ENCODE peak calls at places on chromosomes 11 and 22, in four cellular contexts. One of them, this sample, is unnamed.
A peak's percentile ranks its signal among the peaks of the same experiment; 100 is the strongest.

GRCh38 chr22:22392131-22392530 is 116.4 kb downstream of the ZNF280B start:
- DNase-seq in ovary: no peak
- DNase-seq in testis: no peak
- DNase-seq in SJSA1: peak; percentile 17
- DNase-seq in this sample: no peak

GRCh38 chr11:127058524-127058923 is 58.0 kb upstream of the KIRREL3 start:
- DNase-seq in ovary: no peak
- DNase-seq in testis: no peak
- DNase-seq in SJSA1: no peak
- DNase-seq in this sample: no peak

GRCh38 chr11:44568706-44569473 is 3.4 kb downstream of the CD82 start:
- DNase-seq in ovary: peak; percentile 62
- DNase-seq in testis: peak; percentile 52
- DNase-seq in SJSA1: peak; percentile 97
- DNase-seq in this sample: no peak

GRCh38 chr11:72373163-72373562 is 61.2 kb downstream of the CLPB start:
- DNase-seq in ovary: no peak
- DNase-seq in testis: no peak
- DNase-seq in SJSA1: no peak
- DNase-seq in this sample: no peak

GRCh38 chr11:8794677-8795103 is 112.1 kb downstream of the RPL27A start:
- DNase-seq in ovary: no peak
- DNase-seq in testis: no peak
- DNase-seq in SJSA1: no peak
- DNase-seq in this sample: no peak

GRCh38 chr11:64001552-64002427 is 15.6 kb downstream of the OTUB1 start:
- DNase-seq in ovary: peak; percentile 60
- DNase-seq in testis: no peak
- DNase-seq in SJSA1: no peak
- DNase-seq in this sample: no peak

GRCh38 chr22:50621491-50621880 is 6.5 kb downstream of the ARSA start:
- DNase-seq in ovary: no peak
- DNase-seq in testis: no peak
- DNase-seq in SJSA1: no peak
- DNase-seq in this sample: no peak

GRCh38 chr22:47795477-47796127 is 1033.2 kb downstream of the TBC1D22A start:
- DNase-seq in ovary: no peak
- DNase-seq in testis: no peak
- DNase-seq in SJSA1: peak; percentile 24
- DNase-seq in this sample: no peak

GRCh38 chr11:77084581-77085191 is 17.9 kb downstream of the CAPN5 start:
- DNase-seq in ovary: peak; percentile 9
- DNase-seq in testis: peak; percentile 47
- DNase-seq in SJSA1: no peak
- DNase-seq in this sample: no peak

GRCh38 chr11:100734743-100735527 is 47.8 kb downstream of the ARHGAP42 start:
- DNase-seq in ovary: no peak
- DNase-seq in testis: no peak
- DNase-seq in SJSA1: no peak
- DNase-seq in this sample: no peak

GRCh38 chr11:17921620-17922473 is 91.0 kb downstream of the SERGEF start:
- DNase-seq in ovary: no peak
- DNase-seq in testis: peak; percentile 16
- DNase-seq in SJSA1: no peak
- DNase-seq in this sample: no peak

GRCh38 chr22:20438678-20439492 is 1.3 kb upstream of the SCARF2 start:
- DNase-seq in ovary: peak; percentile 37
- DNase-seq in testis: no peak
- DNase-seq in SJSA1: no peak
- DNase-seq in this sample: no peak

GRCh38 chr22:49807780-49808708 is 19.6 kb downstream of the BRD1 start:
- DNase-seq in ovary: no peak
- DNase-seq in testis: no peak
- DNase-seq in SJSA1: no peak
- DNase-seq in this sample: no peak

GRCh38 chr11:124669193-124669592 is 4.3 kb downstream of the SIAE start:
- DNase-seq in ovary: peak; percentile 12
- DNase-seq in testis: peak; percentile 56
- DNase-seq in SJSA1: peak; percentile 37
- DNase-seq in this sample: no peak

GRCh38 chr11:131688056-131688693 is 317.8 kb downstream of the NTM start:
- DNase-seq in ovary: no peak
- DNase-seq in testis: peak; percentile 69
- DNase-seq in SJSA1: peak; percentile 46
- DNase-seq in this sample: peak; percentile 36

GRCh38 chr11:86548278-86548917 is 124.0 kb downstream of the ME3 start:
- DNase-seq in ovary: no peak
- DNase-seq in testis: peak; percentile 39
- DNase-seq in SJSA1: no peak
- DNase-seq in this sample: no peak

GRCh38 chr22:22616636-22617035 is 27.8 kb upstream of the GGTLC2 start:
- DNase-seq in ovary: no peak
- DNase-seq in testis: no peak
- DNase-seq in SJSA1: no peak
- DNase-seq in this sample: no peak

GRCh38 chr22:39748877-39749276 is 144.7 kb downstream of the ENTHD1 start:
- DNase-seq in ovary: no peak
- DNase-seq in testis: no peak
- DNase-seq in SJSA1: no peak
- DNase-seq in this sample: no peak

GRCh38 chr11:12756101-12756500 is 81.9 kb downstream of the TEAD1 start:
- DNase-seq in ovary: no peak
- DNase-seq in testis: no peak
- DNase-seq in SJSA1: no peak
- DNase-seq in this sample: no peak
- H3K4me1 ChIP-seq in ovary: peaks cover 10% of the 10 kb centered on the region
- H3K4me1 ChIP-seq in testis: no peaks in the 10 kb centered on the region
- H3K4me1 ChIP-seq in SJSA1: peaks cover 34% of the 10 kb centered on the region
- H3K4me1 ChIP-seq in this sample: no peaks in the 10 kb centered on the region

GRCh38 chr11:61880050-61880449 is 11.3 kb downstream of the FADS3 start:
- DNase-seq in ovary: no peak
- DNase-seq in testis: no peak
- DNase-seq in SJSA1: no peak
- DNase-seq in this sample: no peak
- H3K4me3 ChIP-seq in ovary: no peak overlapping the region
- H3K4me3 ChIP-seq in testis: no peak overlapping the region
- H3K4me3 ChIP-seq in SJSA1: no peak overlapping the region
- H3K4me3 ChIP-seq in this sample: no peak overlapping the region

DNA sequence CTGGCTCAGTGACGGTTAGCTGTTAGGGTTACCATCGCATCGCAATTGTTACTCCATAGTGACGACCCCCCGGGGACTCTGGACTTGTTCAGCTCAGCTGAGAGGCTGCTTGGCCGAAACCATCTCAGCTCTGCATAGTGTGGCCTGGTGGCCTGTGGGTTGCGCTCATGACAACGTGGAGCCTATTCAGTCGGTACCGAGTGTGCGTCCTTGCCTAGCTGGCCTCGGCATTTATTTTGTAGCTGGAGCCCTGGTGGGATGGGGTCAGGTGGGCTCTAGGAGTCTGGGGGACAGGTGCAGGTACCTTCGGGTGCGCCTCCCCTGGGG is 13.5 kb downstream of the LRP5 start:
- DNase-seq in ovary: no peak
- DNase-seq in testis: no peak
- DNase-seq in SJSA1: no peak
- DNase-seq in this sample: no peak
- H3K4me1 ChIP-seq in ovary: peaks cover 15% of the 10 kb centered on the region
- H3K4me1 ChIP-seq in testis: peaks cover 27% of the 10 kb centered on the region
- H3K4me1 ChIP-seq in SJSA1: peaks cover 14% of the 10 kb centered on the region
- H3K4me1 ChIP-seq in this sample: peaks cover 47% of the 10 kb centered on the region

GRCh38 chr11:114291847-114292680 is 4.1 kb upstream of the NNMT start:
- DNase-seq in ovary: no peak
- DNase-seq in testis: no peak
- DNase-seq in SJSA1: no peak
- DNase-seq in this sample: no peak
- H3K4me3 ChIP-seq in ovary: no peak overlapping the region
- H3K4me3 ChIP-seq in testis: no peak overlapping the region
- H3K4me3 ChIP-seq in SJSA1: peak overlapping the region; percentile 8
- H3K4me3 ChIP-seq in this sample: no peak overlapping the region

DNA sequence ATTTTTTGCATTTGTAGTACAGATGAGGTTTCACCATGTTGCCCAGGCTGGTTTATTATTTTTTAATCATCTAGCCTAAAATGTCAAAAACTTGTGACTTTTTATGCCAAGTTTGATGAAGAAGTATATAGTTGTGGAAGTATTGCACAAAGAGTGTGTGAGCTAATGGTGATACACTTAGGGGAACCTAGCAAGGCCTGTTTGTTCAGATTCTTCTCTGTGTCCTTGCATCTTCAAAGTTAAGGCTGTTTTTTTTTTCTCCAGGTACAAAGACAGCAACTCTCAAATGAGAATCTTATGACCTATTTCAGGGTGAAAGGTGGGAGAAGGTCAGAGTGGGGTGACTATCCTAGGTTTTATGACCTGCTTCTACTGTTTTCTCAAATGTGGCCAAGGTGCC is 7.3 kb downstream of the SLCO2B1 start:
- DNase-seq in ovary: no peak
- DNase-seq in testis: no peak
- DNase-seq in SJSA1: no peak
- DNase-seq in this sample: no peak
- H3K4me1 ChIP-seq in ovary: no peaks in the 10 kb centered on the region
- H3K4me1 ChIP-seq in testis: peaks cover 46% of the 10 kb centered on the region
- H3K4me1 ChIP-seq in SJSA1: peaks cover 42% of the 10 kb centered on the region
- H3K4me1 ChIP-seq in this sample: peaks cover 3% of the 10 kb centered on the region

GRCh38 chr11:118621898-118622375 is 14.5 kb downstream of the PHLDB1 start:
- DNase-seq in ovary: no peak
- DNase-seq in testis: no peak
- DNase-seq in SJSA1: no peak
- DNase-seq in this sample: no peak
- H3K4me3 ChIP-seq in ovary: peak overlapping the region; percentile 38
- H3K4me3 ChIP-seq in testis: no peak overlapping the region
- H3K4me3 ChIP-seq in SJSA1: peak overlapping the region; percentile 60
- H3K4me3 ChIP-seq in this sample: peak overlapping the region; percentile 61

GRCh38 chr11:31812392-31813241 is 1.5 kb upstream of the PAX6 start:
- DNase-seq in ovary: no peak
- DNase-seq in testis: no peak
- DNase-seq in SJSA1: no peak
- DNase-seq in this sample: no peak
- H3K4me1 ChIP-seq in ovary: peaks cover 15% of the 10 kb centered on the region
- H3K4me1 ChIP-seq in testis: peaks cover 48% of the 10 kb centered on the region
- H3K4me1 ChIP-seq in SJSA1: peaks cover 19% of the 10 kb centered on the region
- H3K4me1 ChIP-seq in this sample: peaks cover 10% of the 10 kb centered on the region

GRCh38 chr11:11415786-11416390 is 62.8 kb upstream of the CSNK2A3 start:
- DNase-seq in ovary: no peak
- DNase-seq in testis: no peak
- DNase-seq in SJSA1: no peak
- DNase-seq in this sample: no peak
- H3K4me3 ChIP-seq in ovary: no peak overlapping the region
- H3K4me3 ChIP-seq in testis: no peak overlapping the region
- H3K4me3 ChIP-seq in SJSA1: no peak overlapping the region
- H3K4me3 ChIP-seq in this sample: no peak overlapping the region

DNA sequence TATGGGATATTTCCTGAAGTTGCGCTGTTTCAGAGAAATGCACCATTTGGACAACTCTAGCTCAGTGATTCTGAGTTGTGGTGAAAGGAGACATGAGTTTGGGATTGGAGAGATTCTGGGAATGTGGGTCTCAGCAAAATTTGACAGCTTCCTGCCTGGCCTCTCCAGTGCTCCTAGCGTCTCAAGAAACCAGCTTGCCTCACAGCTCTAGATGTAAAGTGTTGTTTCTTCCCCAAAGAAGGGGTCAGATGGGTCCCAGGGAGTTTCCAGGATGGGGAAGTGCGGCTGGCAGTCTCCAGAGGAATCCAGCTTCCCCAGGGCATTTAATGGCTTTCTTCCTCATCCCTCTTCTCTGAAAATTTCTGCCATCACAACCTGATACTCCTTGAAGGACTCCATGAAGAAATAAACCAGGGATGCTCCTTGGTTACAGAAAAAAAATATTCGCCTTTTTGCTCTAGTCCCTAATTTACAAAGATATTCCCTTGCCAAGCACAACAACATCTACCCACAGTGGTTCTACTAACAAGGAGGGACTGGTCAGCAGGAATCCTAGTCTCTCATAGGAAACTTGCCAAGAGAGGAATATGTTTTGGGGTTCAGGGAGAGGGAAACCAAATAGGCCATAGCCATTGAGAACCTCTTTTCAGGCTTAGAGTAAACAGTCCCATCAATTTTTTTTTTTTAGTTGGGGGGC is 185.4 kb upstream of the E2F8 start:
- DNase-seq in ovary: no peak
- DNase-seq in testis: no peak
- DNase-seq in SJSA1: no peak
- DNase-seq in this sample: no peak
- H3K4me1 ChIP-seq in ovary: no peaks in the 10 kb centered on the region
- H3K4me1 ChIP-seq in testis: no peaks in the 10 kb centered on the region
- H3K4me1 ChIP-seq in SJSA1: no peaks in the 10 kb centered on the region
- H3K4me1 ChIP-seq in this sample: peaks cover 2% of the 10 kb centered on the region

This sample was measured in NT2/D1.